ENCODE peak calls at places on chromosome 18, in seven cellular contexts. One of them, this sample, is unnamed. For H3K4me1 and H3K27me3, the result is how much of the 10 kb centered on the place peaks cover.

GRCh38 chr18:31211047-31211446 is 48.4 kb upstream of the DSC1 start:
- DNase-seq in stomach: no peak
- DNase-seq in right lobe of liver: no peak
- DNase-seq in right cardiac atrium: no peak
- DNase-seq in CD8-positive, alpha-beta T cell: no peak
- DNase-seq in heart left ventricle: no peak
- DNase-seq in CD8-positive, alpha-beta memory T cell: no peak
- DNase-seq in this sample: no peak

GRCh38 chr18:9469700-9470099 is 5.6 kb upstream of the RALBP1 start:
- DNase-seq in stomach: no peak
- DNase-seq in right lobe of liver: no peak
- DNase-seq in right cardiac atrium: no peak
- DNase-seq in CD8-positive, alpha-beta T cell: no peak
- DNase-seq in heart left ventricle: no peak
- DNase-seq in CD8-positive, alpha-beta memory T cell: no peak
- DNase-seq in this sample: no peak

GRCh38 chr18:78136986-78137385 is 842.6 kb upstream of the SALL3 start:
- DNase-seq in stomach: no peak
- DNase-seq in right lobe of liver: no peak
- DNase-seq in right cardiac atrium: no peak
- DNase-seq in CD8-positive, alpha-beta T cell: no peak
- DNase-seq in heart left ventricle: no peak
- DNase-seq in CD8-positive, alpha-beta memory T cell: no peak
- DNase-seq in this sample: no peak

GRCh38 chr18:46291149-46291548 is 187.0 kb downstream of the HAUS1 start:
- DNase-seq in stomach: no peak
- DNase-seq in right lobe of liver: no peak
- DNase-seq in right cardiac atrium: no peak
- DNase-seq in CD8-positive, alpha-beta T cell: no peak
- DNase-seq in heart left ventricle: no peak
- DNase-seq in CD8-positive, alpha-beta memory T cell: peak
- DNase-seq in this sample: no peak

GRCh38 chr18:8813621-8814020 is 108.3 kb downstream of the MTCL1 start:
- DNase-seq in stomach: no peak
- DNase-seq in right lobe of liver: no peak
- DNase-seq in right cardiac atrium: no peak
- DNase-seq in CD8-positive, alpha-beta T cell: no peak
- DNase-seq in heart left ventricle: no peak
- DNase-seq in CD8-positive, alpha-beta memory T cell: no peak
- DNase-seq in this sample: no peak

GRCh38 chr18:21359746-21360145 is 117.7 kb downstream of the GREB1L start:
- DNase-seq in stomach: no peak
- DNase-seq in right lobe of liver: no peak
- DNase-seq in right cardiac atrium: no peak
- DNase-seq in CD8-positive, alpha-beta T cell: no peak
- DNase-seq in heart left ventricle: no peak
- DNase-seq in CD8-positive, alpha-beta memory T cell: no peak
- DNase-seq in this sample: no peak

GRCh38 chr18:49048361-49048760 is 97.6 kb upstream of the SMAD7 start:
- DNase-seq in stomach: no peak
- DNase-seq in right lobe of liver: no peak
- DNase-seq in right cardiac atrium: no peak
- DNase-seq in CD8-positive, alpha-beta T cell: no peak
- DNase-seq in heart left ventricle: no peak
- DNase-seq in CD8-positive, alpha-beta memory T cell: no peak
- DNase-seq in this sample: no peak

GRCh38 chr18:26286008-26286407 is 59.8 kb downstream of the TAF4B start:
- DNase-seq in stomach: no peak
- DNase-seq in right lobe of liver: no peak
- DNase-seq in right cardiac atrium: no peak
- DNase-seq in CD8-positive, alpha-beta T cell: no peak
- DNase-seq in heart left ventricle: no peak
- DNase-seq in CD8-positive, alpha-beta memory T cell: no peak
- DNase-seq in this sample: no peak

GRCh38 chr18:52394602-52395001 is 54.6 kb downstream of the DCC start:
- DNase-seq in stomach: no peak
- DNase-seq in right lobe of liver: no peak
- DNase-seq in right cardiac atrium: no peak
- DNase-seq in CD8-positive, alpha-beta T cell: no peak
- DNase-seq in heart left ventricle: no peak
- DNase-seq in CD8-positive, alpha-beta memory T cell: no peak
- DNase-seq in this sample: no peak

GRCh38 chr18:50793641-50794565 is 25.9 kb downstream of the MRO start:
- DNase-seq in stomach: no peak
- DNase-seq in right lobe of liver: no peak
- DNase-seq in right cardiac atrium: no peak
- DNase-seq in CD8-positive, alpha-beta T cell: no peak
- DNase-seq in heart left ventricle: no peak
- DNase-seq in CD8-positive, alpha-beta memory T cell: no peak
- DNase-seq in this sample: peak

GRCh38 chr18:9435041-9435440 is 40.3 kb upstream of the RALBP1 start:
- DNase-seq in stomach: no peak
- DNase-seq in right lobe of liver: no peak
- DNase-seq in right cardiac atrium: no peak
- DNase-seq in CD8-positive, alpha-beta T cell: no peak
- DNase-seq in heart left ventricle: no peak
- DNase-seq in CD8-positive, alpha-beta memory T cell: no peak
- DNase-seq in this sample: no peak

GRCh38 chr18:22167091-22167470 is 2.3 kb upstream of the GATA6 start:
- DNase-seq in stomach: no peak
- DNase-seq in right lobe of liver: peak
- DNase-seq in right cardiac atrium: peak
- DNase-seq in CD8-positive, alpha-beta T cell: no peak
- DNase-seq in heart left ventricle: peak
- DNase-seq in CD8-positive, alpha-beta memory T cell: no peak
- DNase-seq in this sample: peak

GRCh38 chr18:21242141-21243040 is at the start of gene GREB1L:
- DNase-seq in stomach: peak
- DNase-seq in right lobe of liver: peak
- DNase-seq in right cardiac atrium: peak
- DNase-seq in CD8-positive, alpha-beta T cell: no peak
- DNase-seq in heart left ventricle: peak
- DNase-seq in CD8-positive, alpha-beta memory T cell: no peak
- DNase-seq in this sample: peak

GRCh38 chr18:21853972-21854563 is 113.5 kb downstream of the MIB1 start:
- DNase-seq in stomach: no peak
- DNase-seq in right lobe of liver: no peak
- DNase-seq in right cardiac atrium: no peak
- DNase-seq in CD8-positive, alpha-beta T cell: no peak
- DNase-seq in heart left ventricle: no peak
- DNase-seq in CD8-positive, alpha-beta memory T cell: no peak
- DNase-seq in this sample: no peak

GRCh38 chr18:8705280-8705940 is at the start of gene MTCL1:
- DNase-seq in stomach: peak
- DNase-seq in right lobe of liver: peak
- DNase-seq in right cardiac atrium: peak
- DNase-seq in CD8-positive, alpha-beta T cell: peak
- DNase-seq in heart left ventricle: peak
- DNase-seq in CD8-positive, alpha-beta memory T cell: peak
- DNase-seq in this sample: peak

GRCh38 chr18:45652703-45653490 is 37.6 kb downstream of the SLC14A2 start:
- DNase-seq in stomach: no peak
- DNase-seq in right lobe of liver: no peak
- DNase-seq in right cardiac atrium: no peak
- DNase-seq in CD8-positive, alpha-beta T cell: no peak
- DNase-seq in heart left ventricle: no peak
- DNase-seq in CD8-positive, alpha-beta memory T cell: no peak
- DNase-seq in this sample: no peak

GRCh38 chr18:79873449-79874110 is 75.8 kb downstream of the KCNG2 start:
- DNase-seq in stomach: no peak
- DNase-seq in right lobe of liver: peak
- DNase-seq in right cardiac atrium: no peak
- DNase-seq in CD8-positive, alpha-beta T cell: no peak
- DNase-seq in heart left ventricle: no peak
- DNase-seq in CD8-positive, alpha-beta memory T cell: no peak
- DNase-seq in this sample: no peak

GRCh38 chr18:30992231-30992630 is 50.3 kb downstream of the DSC3 start:
- DNase-seq in stomach: no peak
- DNase-seq in right lobe of liver: no peak
- DNase-seq in right cardiac atrium: no peak
- DNase-seq in CD8-positive, alpha-beta T cell: no peak
- DNase-seq in heart left ventricle: no peak
- DNase-seq in CD8-positive, alpha-beta memory T cell: no peak
- DNase-seq in this sample: no peak

GRCh38 chr18:49257609-49258008 is 202.8 kb downstream of the DYM start:
- DNase-seq in stomach: no peak
- DNase-seq in right lobe of liver: no peak
- DNase-seq in right cardiac atrium: no peak
- DNase-seq in CD8-positive, alpha-beta T cell: no peak
- DNase-seq in heart left ventricle: no peak
- DNase-seq in CD8-positive, alpha-beta memory T cell: no peak
- DNase-seq in this sample: no peak

GRCh38 chr18:61823595-61823994 is 69.2 kb downstream of the RNF152 start:
- DNase-seq in stomach: no peak
- DNase-seq in right lobe of liver: no peak
- DNase-seq in right cardiac atrium: no peak
- DNase-seq in CD8-positive, alpha-beta T cell: no peak
- DNase-seq in heart left ventricle: no peak
- DNase-seq in CD8-positive, alpha-beta memory T cell: no peak
- DNase-seq in this sample: no peak

GRCh38 chr18:74800098-74800497 is 202.4 kb downstream of the ZNF407 start:
- DNase-seq in stomach: no peak
- DNase-seq in right lobe of liver: no peak
- DNase-seq in right cardiac atrium: no peak
- DNase-seq in CD8-positive, alpha-beta T cell: no peak
- DNase-seq in heart left ventricle: no peak
- DNase-seq in CD8-positive, alpha-beta memory T cell: no peak
- DNase-seq in this sample: no peak

DNA sequence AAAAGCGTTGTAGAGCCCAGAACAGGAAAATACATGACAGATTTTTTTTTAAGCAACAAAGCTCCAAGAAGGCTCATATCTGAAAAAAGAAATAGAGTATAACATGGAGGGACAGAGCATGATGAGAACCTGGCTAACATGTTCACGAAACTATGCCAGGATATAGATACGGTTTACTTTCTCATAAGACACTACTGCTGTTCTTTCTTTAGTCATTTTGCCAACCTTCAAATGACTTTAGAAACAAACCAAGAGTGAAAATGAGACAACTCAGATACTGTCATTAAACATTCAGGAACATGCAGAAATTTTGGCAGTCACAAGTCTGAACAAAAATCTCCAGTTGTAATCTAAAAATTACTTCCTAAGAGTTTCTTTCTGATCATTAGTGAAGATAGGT is 14.3 kb downstream of the LPIN2 start:
- DNase-seq in stomach: no peak
- DNase-seq in right lobe of liver: no peak
- DNase-seq in right cardiac atrium: no peak
- DNase-seq in CD8-positive, alpha-beta T cell: no peak
- DNase-seq in heart left ventricle: no peak
- DNase-seq in CD8-positive, alpha-beta memory T cell: no peak
- DNase-seq in this sample: no peak
- H3K4me1 ChIP-seq in stomach: half or more
- H3K4me1 ChIP-seq in right lobe of liver: under half
- H3K4me1 ChIP-seq in right cardiac atrium: under half
- H3K4me1 ChIP-seq in CD8-positive, alpha-beta T cell: under half
- H3K4me1 ChIP-seq in heart left ventricle: under half
- H3K4me1 ChIP-seq in CD8-positive, alpha-beta memory T cell: half or more
- H3K4me1 ChIP-seq in this sample: under half

GRCh38 chr18:36640005-36640952 is 188.5 kb downstream of the TPGS2 start:
- DNase-seq in stomach: no peak
- DNase-seq in right lobe of liver: no peak
- DNase-seq in right cardiac atrium: no peak
- DNase-seq in CD8-positive, alpha-beta T cell: no peak
- DNase-seq in heart left ventricle: no peak
- DNase-seq in CD8-positive, alpha-beta memory T cell: no peak
- DNase-seq in this sample: no peak
- H3K4me3 ChIP-seq in stomach: no peak
- H3K4me3 ChIP-seq in right lobe of liver: no peak
- H3K4me3 ChIP-seq in right cardiac atrium: no peak
- H3K4me3 ChIP-seq in CD8-positive, alpha-beta T cell: no peak
- H3K4me3 ChIP-seq in heart left ventricle: no peak
- H3K4me3 ChIP-seq in CD8-positive, alpha-beta memory T cell: no peak
- H3K4me3 ChIP-seq in this sample: no peak

GRCh38 chr18:63977040-63977439 is 7.2 kb downstream of the SERPINB8 start:
- DNase-seq in stomach: no peak
- DNase-seq in right lobe of liver: no peak
- DNase-seq in right cardiac atrium: no peak
- DNase-seq in CD8-positive, alpha-beta T cell: no peak
- DNase-seq in heart left ventricle: no peak
- DNase-seq in CD8-positive, alpha-beta memory T cell: no peak
- DNase-seq in this sample: no peak
- H3K27me3 ChIP-seq in stomach: under half
- H3K27me3 ChIP-seq in right lobe of liver: under half
- H3K27me3 ChIP-seq in right cardiac atrium: under half
- H3K27me3 ChIP-seq in CD8-positive, alpha-beta T cell: under half
- H3K27me3 ChIP-seq in heart left ventricle: under half
- H3K27me3 ChIP-seq in CD8-positive, alpha-beta memory T cell: under half
- H3K27me3 ChIP-seq in this sample: under half

DNA sequence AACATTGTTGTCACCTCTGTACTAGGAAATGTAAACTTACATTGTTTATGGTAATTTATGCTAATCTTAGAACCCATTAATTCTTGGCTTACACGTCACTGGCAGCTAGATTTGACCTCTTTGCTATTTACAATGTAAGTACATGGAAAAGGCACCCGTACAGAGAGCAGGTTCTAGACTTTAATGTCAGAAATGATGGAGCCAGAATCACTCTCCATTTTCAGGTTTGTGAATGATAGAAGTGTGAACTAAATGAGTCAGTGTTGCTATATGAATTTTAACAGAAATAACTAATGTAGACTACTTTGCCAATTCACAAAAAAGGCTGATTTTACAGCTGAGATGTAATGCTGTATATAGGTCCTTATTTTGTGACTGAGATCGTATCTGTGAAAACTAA is 214.5 kb downstream of the LDLRAD4 start:
- DNase-seq in stomach: no peak
- DNase-seq in right lobe of liver: no peak
- DNase-seq in right cardiac atrium: no peak
- DNase-seq in CD8-positive, alpha-beta T cell: no peak
- DNase-seq in heart left ventricle: no peak
- DNase-seq in CD8-positive, alpha-beta memory T cell: no peak
- DNase-seq in this sample: no peak
- H3K4me1 ChIP-seq in stomach: under half
- H3K4me1 ChIP-seq in right lobe of liver: under half
- H3K4me1 ChIP-seq in right cardiac atrium: under half
- H3K4me1 ChIP-seq in CD8-positive, alpha-beta T cell: under half
- H3K4me1 ChIP-seq in heart left ventricle: under half
- H3K4me1 ChIP-seq in CD8-positive, alpha-beta memory T cell: under half
- H3K4me1 ChIP-seq in this sample: under half

GRCh38 chr18:34848695-34849094 is 138.6 kb downstream of the DTNA start:
- DNase-seq in stomach: no peak
- DNase-seq in right lobe of liver: no peak
- DNase-seq in right cardiac atrium: no peak
- DNase-seq in CD8-positive, alpha-beta T cell: no peak
- DNase-seq in heart left ventricle: no peak
- DNase-seq in CD8-positive, alpha-beta memory T cell: no peak
- DNase-seq in this sample: no peak
- H3K4me3 ChIP-seq in stomach: no peak
- H3K4me3 ChIP-seq in right lobe of liver: no peak
- H3K4me3 ChIP-seq in right cardiac atrium: no peak
- H3K4me3 ChIP-seq in CD8-positive, alpha-beta T cell: no peak
- H3K4me3 ChIP-seq in heart left ventricle: no peak
- H3K4me3 ChIP-seq in CD8-positive, alpha-beta memory T cell: no peak
- H3K4me3 ChIP-seq in this sample: no peak

DNA sequence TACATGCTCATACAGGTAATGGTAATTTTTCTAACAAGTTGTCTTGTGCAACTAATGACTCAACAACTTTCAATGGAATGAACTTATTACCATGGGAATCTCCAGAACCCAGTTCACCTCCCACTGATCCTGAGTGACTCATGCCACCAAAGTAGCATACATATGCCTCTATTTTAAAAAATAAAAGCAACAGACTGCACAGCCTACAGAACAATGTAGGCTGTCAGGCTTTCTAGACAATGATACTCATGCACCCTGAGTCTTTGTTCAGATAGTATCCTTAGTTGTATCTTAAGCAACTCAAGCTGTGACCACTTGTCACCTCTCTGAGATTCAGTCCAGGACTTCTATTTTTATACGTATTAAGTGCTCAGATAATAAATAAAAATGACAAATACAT is 531.0 kb upstream of the SETBP1 start:
- DNase-seq in stomach: no peak
- DNase-seq in right lobe of liver: no peak
- DNase-seq in right cardiac atrium: no peak
- DNase-seq in CD8-positive, alpha-beta T cell: no peak
- DNase-seq in heart left ventricle: no peak
- DNase-seq in CD8-positive, alpha-beta memory T cell: no peak
- DNase-seq in this sample: no peak
- H3K27me3 ChIP-seq in stomach: under half
- H3K27me3 ChIP-seq in right lobe of liver: under half
- H3K27me3 ChIP-seq in right cardiac atrium: under half
- H3K27me3 ChIP-seq in CD8-positive, alpha-beta T cell: under half
- H3K27me3 ChIP-seq in heart left ventricle: under half
- H3K27me3 ChIP-seq in CD8-positive, alpha-beta memory T cell: under half
- H3K27me3 ChIP-seq in this sample: under half